ENCODE peak calls at places on chromosomes 3 and 15, in seven cellular contexts. One of them, this sample, is unnamed.

GRCh38 chr3:85554153-85554552 is 595.4 kb downstream of the CADM2 start:
- DNase-seq in GM12878: no peak
- DNase-seq in tibial artery: no peak
- DNase-seq in foreskin fibroblast: no peak
- DNase-seq in mesothelial cell of epicardium: no peak
- DNase-seq in colonic mucosa: no peak
- DNase-seq in type B pancreatic cell: no peak
- DNase-seq in this sample: no peak

GRCh38 chr3:143358793-143359491 is 239.4 kb downstream of the CHST2 start:
- DNase-seq in foreskin fibroblast: no peak
- DNase-seq in tibial artery: no peak
- DNase-seq in colonic mucosa: no peak
- DNase-seq in type B pancreatic cell: no peak
- DNase-seq in mesothelial cell of epicardium: no peak
- DNase-seq in GM12878: no peak
- DNase-seq in this sample: no peak

GRCh38 chr15:39587910-39588530 is 7.1 kb downstream of the THBS1 start:
- DNase-seq in type B pancreatic cell: no peak
- DNase-seq in tibial artery: no peak
- DNase-seq in mesothelial cell of epicardium: no peak
- DNase-seq in foreskin fibroblast: peak
- DNase-seq in colonic mucosa: no peak
- DNase-seq in GM12878: no peak
- DNase-seq in this sample: no peak

GRCh38 chr3:22361465-22361864 is 610.5 kb upstream of the ZNF385D start:
- DNase-seq in type B pancreatic cell: no peak
- DNase-seq in tibial artery: no peak
- DNase-seq in GM12878: no peak
- DNase-seq in mesothelial cell of epicardium: no peak
- DNase-seq in colonic mucosa: no peak
- DNase-seq in foreskin fibroblast: peak
- DNase-seq in this sample: no peak

GRCh38 chr3:101310580-101311375 is 9.6 kb downstream of the IMPG2 start:
- DNase-seq in GM12878: no peak
- DNase-seq in mesothelial cell of epicardium: no peak
- DNase-seq in colonic mucosa: no peak
- DNase-seq in type B pancreatic cell: no peak
- DNase-seq in foreskin fibroblast: peak
- DNase-seq in tibial artery: no peak
- DNase-seq in this sample: no peak

GRCh38 chr3:160193644-160194192 is 31.5 kb upstream of the C3orf80 start:
- DNase-seq in GM12878: no peak
- DNase-seq in mesothelial cell of epicardium: no peak
- DNase-seq in tibial artery: no peak
- DNase-seq in foreskin fibroblast: no peak
- DNase-seq in type B pancreatic cell: peak
- DNase-seq in colonic mucosa: no peak
- DNase-seq in this sample: no peak

GRCh38 chr3:138227650-138228049 is 40.5 kb downstream of the ARMC8 start:
- DNase-seq in foreskin fibroblast: peak
- DNase-seq in type B pancreatic cell: no peak
- DNase-seq in GM12878: no peak
- DNase-seq in colonic mucosa: no peak
- DNase-seq in mesothelial cell of epicardium: no peak
- DNase-seq in tibial artery: no peak
- DNase-seq in this sample: no peak

GRCh38 chr3:156750191-156750873 is 75.8 kb upstream of the LEKR1 start:
- DNase-seq in colonic mucosa: no peak
- DNase-seq in mesothelial cell of epicardium: no peak
- DNase-seq in foreskin fibroblast: peak
- DNase-seq in tibial artery: no peak
- DNase-seq in GM12878: no peak
- DNase-seq in type B pancreatic cell: no peak
- DNase-seq in this sample: no peak

GRCh38 chr3:47009225-47010049 is 30.0 kb downstream of the NBEAL2 start:
- DNase-seq in mesothelial cell of epicardium: peak
- DNase-seq in foreskin fibroblast: peak
- DNase-seq in tibial artery: peak
- DNase-seq in GM12878: peak
- DNase-seq in colonic mucosa: peak
- DNase-seq in type B pancreatic cell: peak
- DNase-seq in this sample: peak

GRCh38 chr3:169391672-169392071 is 271.8 kb downstream of the MECOM start:
- DNase-seq in GM12878: no peak
- DNase-seq in colonic mucosa: no peak
- DNase-seq in foreskin fibroblast: no peak
- DNase-seq in mesothelial cell of epicardium: no peak
- DNase-seq in tibial artery: no peak
- DNase-seq in type B pancreatic cell: no peak
- DNase-seq in this sample: no peak

GRCh38 chr15:58212909-58213526 is 74.8 kb downstream of the AQP9 start:
- DNase-seq in GM12878: no peak
- DNase-seq in colonic mucosa: no peak
- DNase-seq in mesothelial cell of epicardium: no peak
- DNase-seq in type B pancreatic cell: no peak
- DNase-seq in tibial artery: no peak
- DNase-seq in foreskin fibroblast: peak
- DNase-seq in this sample: no peak

GRCh38 chr3:72137865-72138861 is 353.2 kb upstream of the PROK2 start:
- DNase-seq in mesothelial cell of epicardium: no peak
- DNase-seq in colonic mucosa: no peak
- DNase-seq in foreskin fibroblast: no peak
- DNase-seq in tibial artery: no peak
- DNase-seq in GM12878: no peak
- DNase-seq in type B pancreatic cell: no peak
- DNase-seq in this sample: no peak

GRCh38 chr3:38960953-38961622 is 90.7 kb downstream of the SCN11A start:
- DNase-seq in colonic mucosa: peak
- DNase-seq in tibial artery: no peak
- DNase-seq in type B pancreatic cell: no peak
- DNase-seq in foreskin fibroblast: peak
- DNase-seq in mesothelial cell of epicardium: no peak
- DNase-seq in GM12878: peak
- DNase-seq in this sample: peak

GRCh38 chr3:88852606-88853005 is 254.8 kb upstream of the EPHA3 start:
- DNase-seq in type B pancreatic cell: no peak
- DNase-seq in foreskin fibroblast: no peak
- DNase-seq in mesothelial cell of epicardium: no peak
- DNase-seq in colonic mucosa: no peak
- DNase-seq in tibial artery: no peak
- DNase-seq in GM12878: no peak
- DNase-seq in this sample: no peak

GRCh38 chr15:85743392-85744045 is 51.2 kb downstream of the KLHL25 start:
- DNase-seq in colonic mucosa: no peak
- DNase-seq in GM12878: no peak
- DNase-seq in tibial artery: no peak
- DNase-seq in mesothelial cell of epicardium: no peak
- DNase-seq in foreskin fibroblast: no peak
- DNase-seq in type B pancreatic cell: no peak
- DNase-seq in this sample: no peak

GRCh38 chr15:79394231-79394630 is 37.9 kb upstream of the MINAR1 start:
- DNase-seq in tibial artery: no peak
- DNase-seq in mesothelial cell of epicardium: no peak
- DNase-seq in foreskin fibroblast: peak
- DNase-seq in type B pancreatic cell: no peak
- DNase-seq in colonic mucosa: no peak
- DNase-seq in GM12878: no peak
- DNase-seq in this sample: no peak

GRCh38 chr3:113485161-113485609 is 29.8 kb downstream of the SPICE1 start:
- DNase-seq in type B pancreatic cell: no peak
- DNase-seq in mesothelial cell of epicardium: no peak
- DNase-seq in tibial artery: no peak
- DNase-seq in foreskin fibroblast: no peak
- DNase-seq in colonic mucosa: peak
- DNase-seq in GM12878: no peak
- DNase-seq in this sample: no peak

GRCh38 chr3:12922881-12923431 is 81.6 kb upstream of the RPL32 start:
- DNase-seq in GM12878: no peak
- DNase-seq in mesothelial cell of epicardium: no peak
- DNase-seq in type B pancreatic cell: no peak
- DNase-seq in tibial artery: no peak
- DNase-seq in colonic mucosa: no peak
- DNase-seq in foreskin fibroblast: no peak
- DNase-seq in this sample: no peak

GRCh38 chr3:19866751-19867347 is 67.2 kb downstream of the EFHB start:
- DNase-seq in mesothelial cell of epicardium: no peak
- DNase-seq in foreskin fibroblast: peak
- DNase-seq in GM12878: peak
- DNase-seq in type B pancreatic cell: no peak
- DNase-seq in colonic mucosa: peak
- DNase-seq in tibial artery: no peak
- DNase-seq in this sample: peak

GRCh38 chr3:72224804-72225509 is 440.0 kb upstream of the PROK2 start:
- DNase-seq in colonic mucosa: no peak
- DNase-seq in type B pancreatic cell: no peak
- DNase-seq in mesothelial cell of epicardium: no peak
- DNase-seq in GM12878: no peak
- DNase-seq in tibial artery: no peak
- DNase-seq in foreskin fibroblast: no peak
- DNase-seq in this sample: no peak

GRCh38 chr15:41124058-41124457 is 8.0 kb upstream of the INO80 start:
- DNase-seq in mesothelial cell of epicardium: no peak
- DNase-seq in GM12878: no peak
- DNase-seq in colonic mucosa: no peak
- DNase-seq in tibial artery: no peak
- DNase-seq in type B pancreatic cell: no peak
- DNase-seq in foreskin fibroblast: no peak
- DNase-seq in this sample: no peak

DNA sequence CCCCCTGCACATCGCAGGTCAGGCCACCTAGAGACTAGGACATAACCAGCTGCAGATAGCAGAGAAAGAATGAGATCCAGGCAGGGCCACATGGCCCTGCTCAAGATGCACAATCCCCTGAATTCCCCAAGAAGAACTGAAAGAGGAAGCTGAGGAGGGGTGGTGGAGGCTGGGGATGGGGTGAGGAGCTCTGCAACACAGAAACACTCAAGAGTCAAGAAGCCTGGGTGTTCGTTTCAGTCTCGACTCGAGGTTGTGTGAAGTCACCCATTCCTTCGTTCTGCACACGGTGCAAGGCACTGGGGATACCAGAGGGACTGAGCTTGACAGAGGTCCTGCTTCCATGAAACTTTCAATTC is 62.0 kb downstream of the TLE3 start:
- DNase-seq in foreskin fibroblast: no peak
- DNase-seq in colonic mucosa: no peak
- DNase-seq in tibial artery: peak
- DNase-seq in mesothelial cell of epicardium: no peak
- DNase-seq in GM12878: peak
- DNase-seq in type B pancreatic cell: no peak
- DNase-seq in this sample: peak
- TF ChIP-seq CTCF in foreskin fibroblast: no peak
- TF ChIP-seq CTCF in colonic mucosa: no peak
- TF ChIP-seq CTCF in tibial artery: no peak
- TF ChIP-seq CTCF in mesothelial cell of epicardium: no peak
- TF ChIP-seq CTCF in GM12878: no peak
- TF ChIP-seq CTCF in type B pancreatic cell: no peak
- TF ChIP-seq CTCF in this sample: no peak

DNA sequence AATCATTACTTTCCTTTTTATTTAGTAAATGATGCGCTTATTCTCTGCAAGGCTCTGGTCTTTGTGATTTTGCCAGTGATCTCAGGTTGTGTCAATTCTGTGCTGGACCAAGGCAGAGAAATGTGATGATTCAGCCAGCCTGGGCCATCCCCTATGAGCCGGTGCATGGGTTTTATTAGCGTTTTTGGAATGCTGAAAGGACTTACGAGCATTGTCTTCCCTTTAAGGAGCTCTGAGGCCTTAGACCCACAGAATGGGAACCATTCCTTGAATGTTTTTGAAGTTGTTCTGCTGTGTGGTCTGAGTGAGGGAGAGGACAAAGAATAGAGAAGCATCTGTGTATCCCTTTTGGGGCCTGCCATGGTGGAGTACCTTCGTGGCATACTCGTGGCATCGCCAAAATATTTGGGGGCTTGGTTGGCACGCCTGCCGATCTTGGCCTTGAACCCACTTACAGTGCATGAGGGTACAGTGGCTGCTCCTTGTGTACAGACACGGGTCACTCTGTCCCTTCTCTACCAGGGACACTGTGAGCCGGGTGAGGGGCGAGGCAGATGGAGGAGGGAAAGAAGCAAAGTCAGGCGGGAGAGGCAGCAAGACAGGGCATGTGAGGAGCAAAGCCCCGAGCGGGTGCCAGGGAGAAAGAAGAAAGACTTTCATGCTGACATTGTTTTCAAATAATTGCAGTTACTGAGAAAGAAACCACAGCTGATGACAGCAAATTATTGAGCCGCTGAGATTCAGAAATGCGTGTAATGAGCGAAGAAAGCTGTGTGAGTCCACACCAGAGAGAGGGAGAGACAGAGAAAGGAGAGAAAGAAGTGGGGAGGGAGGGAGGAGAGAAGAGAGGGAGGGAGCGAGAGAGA is 269.4 kb upstream of the RGMA start:
- DNase-seq in type B pancreatic cell: no peak
- DNase-seq in GM12878: no peak
- DNase-seq in colonic mucosa: no peak
- DNase-seq in foreskin fibroblast: no peak
- DNase-seq in tibial artery: no peak
- DNase-seq in mesothelial cell of epicardium: no peak
- DNase-seq in this sample: no peak
- TF ChIP-seq CTCF in type B pancreatic cell: no peak
- TF ChIP-seq CTCF in GM12878: no peak
- TF ChIP-seq CTCF in colonic mucosa: no peak
- TF ChIP-seq CTCF in foreskin fibroblast: no peak
- TF ChIP-seq CTCF in tibial artery: no peak
- TF ChIP-seq CTCF in mesothelial cell of epicardium: no peak
- TF ChIP-seq CTCF in this sample: no peak

DNA sequence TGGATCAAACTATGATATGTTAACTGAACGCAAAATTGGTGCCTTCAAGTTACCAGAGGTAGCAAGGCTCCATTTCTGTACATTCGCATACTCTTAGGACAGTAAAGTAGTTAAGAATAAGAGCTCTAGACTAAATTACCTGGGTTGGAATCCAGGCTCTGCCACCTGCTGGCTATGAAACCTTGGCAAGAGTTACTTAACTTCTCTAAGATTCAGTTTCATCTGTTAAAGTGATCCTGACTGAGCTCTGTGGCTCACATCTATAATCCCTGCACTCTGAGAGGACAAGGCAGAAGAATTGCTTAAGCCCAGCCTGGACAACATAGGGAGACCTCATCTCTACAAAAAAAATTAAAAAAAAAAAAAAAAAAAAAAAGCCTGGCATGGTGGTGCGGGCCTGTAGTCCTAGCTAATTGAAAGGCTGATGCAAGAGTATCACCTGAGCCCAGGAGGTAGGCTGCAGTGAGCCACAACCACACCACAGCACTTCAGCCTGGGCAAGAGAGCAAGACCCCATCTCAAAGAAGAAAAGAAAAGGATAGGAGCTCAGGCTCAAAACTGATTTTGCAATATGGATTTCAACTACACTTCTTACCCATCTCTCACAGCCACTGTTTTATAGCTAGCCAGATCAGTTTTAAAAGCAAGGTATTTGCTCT is 21.3 kb downstream of the GSK3B start:
- DNase-seq in tibial artery: no peak
- DNase-seq in mesothelial cell of epicardium: no peak
- DNase-seq in foreskin fibroblast: no peak
- DNase-seq in type B pancreatic cell: no peak
- DNase-seq in colonic mucosa: no peak
- DNase-seq in GM12878: no peak
- DNase-seq in this sample: no peak
- TF ChIP-seq CTCF in tibial artery: no peak
- TF ChIP-seq CTCF in mesothelial cell of epicardium: no peak
- TF ChIP-seq CTCF in foreskin fibroblast: no peak
- TF ChIP-seq CTCF in type B pancreatic cell: no peak
- TF ChIP-seq CTCF in colonic mucosa: no peak
- TF ChIP-seq CTCF in GM12878: no peak
- TF ChIP-seq CTCF in this sample: no peak

GRCh38 chr3:167493240-167493639 is 19.4 kb upstream of the SERPINI2 start:
- DNase-seq in colonic mucosa: no peak
- DNase-seq in GM12878: no peak
- DNase-seq in type B pancreatic cell: no peak
- DNase-seq in mesothelial cell of epicardium: no peak
- DNase-seq in tibial artery: no peak
- DNase-seq in foreskin fibroblast: no peak
- DNase-seq in this sample: no peak
- TF ChIP-seq CTCF in colonic mucosa: no peak
- TF ChIP-seq CTCF in GM12878: peak
- TF ChIP-seq CTCF in type B pancreatic cell: peak
- TF ChIP-seq CTCF in mesothelial cell of epicardium: peak
- TF ChIP-seq CTCF in tibial artery: no peak
- TF ChIP-seq CTCF in foreskin fibroblast: no peak
- TF ChIP-seq CTCF in this sample: no peak

This sample was measured in GM20000.